ENCODE peak calls at places on chromosomes 3 and 15, in ten cellular contexts. R is hepatic stellate cell; T is left kidney; W is stimulated activated CD4-positive, alpha-beta T cell treated with anti-CD3 and anti-CD28 coated beads, Interleukin-2, amount 100 ng/mL, for 48 hours; G is CD8-positive, alpha-beta T cell; K is dermis blood vessel endothelial cell; S is NCI-H1105; L is NCI-H2029; Y is endodermal cell; X is NCI-H345. H is an unnamed sample.

GRCh38 chr15:48559270-48559669 is 86.2 kb downstream of the FBN1 start:
- DNase-seq in S (no peak), R (no peak), G (no peak), X (no peak), T (peak), Y (peak), K (peak), L (no peak), W (no peak), H (no peak)

GRCh38 chr15:29870495-29871151 is 48.4 kb upstream of the TJP1 start:
- DNase-seq in L (no peak), K (peak), G (no peak), T (peak), Y (peak), S (no peak), R (no peak), X (peak), W (no peak), H (no peak)

GRCh38 chr3:94146455-94146854 is 83.6 kb downstream of the NSUN3 start:
- DNase-seq in R (no peak), S (no peak), L (no peak), K (no peak), G (no peak), W (no peak), Y (no peak), X (no peak), T (no peak), H (no peak)

GRCh38 chr3:40120816-40121215 is 188.7 kb upstream of the EIF1B start:
- DNase-seq in K (peak), Y (no peak), L (peak), W (no peak), R (no peak), G (no peak), X (no peak), T (peak), S (no peak), H (no peak)

GRCh38 chr15:56017920-56018319 is 24.5 kb upstream of the NEDD4 start:
- DNase-seq in R (no peak), L (no peak), W (no peak), T (no peak), K (no peak), X (no peak), S (no peak), G (no peak), Y (no peak), H (no peak)

GRCh38 chr3:185693985-185694675 is 108.0 kb downstream of the SENP2 start:
- DNase-seq in R (no peak), L (no peak), W (no peak), Y (no peak), G (no peak), S (no peak), X (no peak), K (peak), T (no peak), H (no peak)

GRCh38 chr15:93261845-93262244 is 172.8 kb upstream of the RGMA start:
- DNase-seq in L (no peak), T (no peak), K (no peak), X (no peak), Y (no peak), R (no peak), W (no peak), G (no peak), S (no peak), H (no peak)

GRCh38 chr3:15367059-15367458 is 34.7 kb upstream of the SH3BP5 start:
- DNase-seq in X (no peak), G (no peak), Y (no peak), R (no peak), W (no peak), T (no peak), K (peak), L (no peak), S (no peak), H (no peak)

GRCh38 chr3:23450051-23450450 is 246.9 kb downstream of the UBE2E2 start:
- DNase-seq in R (no peak), K (no peak), L (no peak), S (no peak), T (no peak), Y (no peak), W (no peak), G (no peak), X (no peak), H (no peak)

GRCh38 chr3:185825639-185826481 is 1.0 kb upstream of the IGF2BP2 start:
- DNase-seq in S (peak), K (peak), X (peak), R (peak), Y (peak), T (peak), L (no peak), G (peak), W (peak), H (peak)

GRCh38 chr3:129936757-129937156 is 37.8 kb upstream of the TRH start:
- DNase-seq in X (peak), Y (no peak), R (peak), L (peak), K (peak), W (no peak), S (no peak), G (no peak), T (peak), H (peak)

GRCh38 chr3:197151562-197151961 is 121.9 kb upstream of the MELTF start:
- DNase-seq in G (no peak), S (peak), K (peak), W (no peak), L (no peak), X (peak), Y (no peak), T (peak), R (peak), H (peak)

GRCh38 chr3:58577269-58577821 is at the start of gene FAM107A:
- DNase-seq in T (peak), G (no peak), Y (peak), L (no peak), S (no peak), X (no peak), R (peak), K (peak), W (no peak), H (no peak)

GRCh38 chr3:3125977-3126376 is 763 bp upstream of the TRNT1 start:
- DNase-seq in X (no peak), W (no peak), Y (no peak), K (no peak), L (no peak), G (no peak), S (no peak), R (no peak), T (no peak), H (no peak)

GRCh38 chr3:135559802-135560201 is 405.7 kb upstream of the PPP2R3A start:
- DNase-seq in R (no peak), Y (no peak), G (no peak), W (no peak), S (no peak), L (no peak), T (no peak), X (no peak), K (no peak), H (no peak)

GRCh38 chr15:90402230-90402629 is 14.2 kb downstream of the IQGAP1 start:
- DNase-seq in Y (no peak), G (no peak), L (no peak), X (no peak), R (peak), W (no peak), S (no peak), T (peak), K (peak), H (no peak)

GRCh38 chr3:184154909-184155643 is at the start of gene DVL3:
- DNase-seq in W (peak), T (peak), X (peak), R (peak), K (peak), G (peak), S (peak), L (peak), Y (peak), H (peak)

GRCh38 chr15:98363955-98364354 is 284.4 kb upstream of the IGF1R start:
- DNase-seq in W (no peak), K (no peak), T (no peak), G (no peak), Y (no peak), X (no peak), L (no peak), S (no peak), R (no peak), H (no peak)

GRCh38 chr3:123152656-123153055 is 49.1 kb upstream of the SEC22A start:
- DNase-seq in S (no peak), Y (no peak), L (no peak), T (no peak), G (no peak), R (no peak), K (no peak), X (no peak), W (no peak), H (no peak)